ENCODE peak calls at places on chromosomes 2 and 18, in six cellular contexts. K is neuronal stem cell, D is IMR-90, W is trophoblast cell, Z is mesendoderm, P is H9. L is an unnamed sample.
A peak's percentile ranks its signal among the peaks of the same experiment; 100 is the strongest.

GRCh38 chr2:160869411-160869810 is 290.8 kb upstream of the TANK start:
- DNase-seq in K (no peak), P (no peak), W (no peak), Z (no peak), D (peak; percentile 94), L (peak; percentile 86)

GRCh38 chr2:235864746-235865535 is 303.2 kb downstream of the GBX2 start:
- DNase-seq in Z (no peak), K (no peak), D (peak; percentile 13), P (no peak), W (no peak), L (no peak)

GRCh38 chr2:96325038-96325883 is at the start of gene ITPRIPL1:
- DNase-seq in W (no peak), K (no peak), D (no peak), Z (peak; percentile 44), P (peak; percentile 55), L (no peak)

GRCh38 chr2:215862211-215862610 is 151.1 kb downstream of the MREG start:
- DNase-seq in W (no peak), Z (no peak), P (no peak), D (no peak), K (no peak), L (no peak)

GRCh38 chr2:206856474-206856873 is 82.8 kb upstream of the CPO start:
- DNase-seq in W (no peak), K (no peak), P (no peak), D (peak; percentile 50), Z (no peak), L (peak; percentile 31)

GRCh38 chr2:96856776-96857673 is 791 bp downstream of the ANKRD39 start:
- DNase-seq in K (no peak), Z (peak; percentile 54), P (peak; percentile 58), D (no peak), W (no peak), L (peak; percentile 38)

GRCh38 chr18:79950440-79951341 is 762 bp downstream of the SLC66A2 start:
- DNase-seq in K (no peak), W (peak; percentile 43), P (peak; percentile 42), Z (no peak), D (peak; percentile 12), L (peak; percentile 43)

GRCh38 chr2:130890941-130891669 is 54.4 kb downstream of the ARHGEF4 start:
- DNase-seq in Z (no peak), P (no peak), D (no peak), W (no peak), K (no peak), L (no peak)

GRCh38 chr2:118014492-118014824 is 588 bp upstream of the CCDC93 start:
- DNase-seq in D (no peak), Z (no peak), K (no peak), P (no peak), W (no peak), L (no peak)

GRCh38 chr18:23191952-23192662 is 56.8 kb downstream of the CABLES1 start:
- DNase-seq in D (peak; percentile 95), K (no peak), P (no peak), Z (no peak), W (no peak), L (peak; percentile 83)

GRCh38 chr2:218569038-218569431 is 396 bp downstream of the CNOT9 start:
- DNase-seq in W (peak; percentile 69), K (no peak), P (no peak), Z (peak; percentile 72), D (peak; percentile 83), L (peak; percentile 96)

GRCh38 chr2:121993682-121994081 is 238.2 kb downstream of the TSN start:
- DNase-seq in D (no peak), Z (no peak), P (no peak), K (no peak), W (no peak), L (no peak)

GRCh38 chr18:52337286-52337685 is 2.7 kb upstream of the DCC start:
- DNase-seq in K (no peak), P (no peak), Z (no peak), W (no peak), D (peak; percentile 61), L (peak; percentile 70)

GRCh38 chr2:9004338-9005204 is 1.1 kb upstream of the MBOAT2 start:
- DNase-seq in K (no peak), W (peak; percentile 98), D (peak; percentile 36), Z (peak; percentile 96), P (no peak), L (peak; percentile 31)

GRCh38 chr2:26018184-26018716 is 15.6 kb upstream of the RAB10 start:
- DNase-seq in Z (peak; percentile 85), K (no peak), W (peak; percentile 77), P (peak; percentile 79), D (peak; percentile 88), L (peak; percentile 86)

GRCh38 chr2:29628078-29628765 is 293.2 kb downstream of the ALK start:
- DNase-seq in P (no peak), W (no peak), D (peak; percentile 50), K (no peak), Z (no peak), L (no peak)

GRCh38 chr2:104872866-104873688 is 19.2 kb downstream of the POU3F3 start:
- DNase-seq in D (peak; percentile 37), W (peak; percentile 69), Z (peak; percentile 84), P (peak; percentile 78), K (peak; percentile 62), L (peak; percentile 56)

GRCh38 chr18:2471523-2471922 is 99.8 kb downstream of the METTL4 start:
- DNase-seq in W (peak; percentile 9), D (no peak), K (no peak), Z (no peak), P (no peak), L (no peak)

GRCh38 chr2:138531913-138532312 is 30.3 kb downstream of the SPOPL start:
- DNase-seq in D (no peak), Z (peak; percentile 47), P (no peak), W (no peak), K (no peak), L (peak; percentile 75)

GRCh38 chr18:3449702-3450357 is at the start of gene TGIF1:
- DNase-seq in Z (peak; percentile 95), D (peak; percentile 77), W (peak; percentile 83), K (peak; percentile 79), P (peak; percentile 77), L (peak; percentile 86)

GRCh38 chr2:171630812-171631626 is 56.2 kb upstream of the DYNC1I2 start:
- DNase-seq in K (no peak), W (peak; percentile 97), D (no peak), P (no peak), Z (peak; percentile 40), L (no peak)

GRCh38 chr2:9264301-9264700 is 57.7 kb downstream of the ASAP2 start:
- DNase-seq in P (no peak), D (peak; percentile 65), W (no peak), Z (no peak), K (no peak), L (no peak)

GRCh38 chr2:216535454-216535995 is 36.9 kb downstream of the RPL37A start:
- DNase-seq in D (peak; percentile 99), P (no peak), K (no peak), Z (no peak), W (peak; percentile 19), L (peak; percentile 94)

GRCh38 chr2:168521342-168521741 is 65.3 kb downstream of the CERS6 start:
- DNase-seq in W (no peak), K (no peak), P (no peak), D (peak; percentile 21), Z (no peak), L (no peak)

GRCh38 chr2:71578665-71579371 is 125.5 kb downstream of the DYSF start:
- DNase-seq in P (no peak), Z (no peak), K (no peak), W (no peak), D (peak; percentile 7), L (no peak)

GRCh38 chr2:888211-888801 is 62.3 kb upstream of the SNTG2 start:
- DNase-seq in Z (no peak), K (no peak), P (peak; percentile 17), W (no peak), D (no peak), L (no peak)

GRCh38 chr18:7548226-7548625 is 18.9 kb upstream of the PTPRM start:
- DNase-seq in K (no peak), W (no peak), D (no peak), Z (no peak), P (no peak), L (no peak)

GRCh38 chr2:127437781-127438726 is 19.8 kb downstream of the PROC start:
- DNase-seq in W (no peak), D (no peak), Z (peak; percentile 50), K (peak; percentile 32), P (peak; percentile 46), L (no peak)
- H2BK5ac ChIP-seq in W (no peak overlapping the region), D (no peak overlapping the region), Z (no peak overlapping the region), K (no peak overlapping the region), P (no peak overlapping the region), L (no peak overlapping the region)

GRCh38 chr18:60067426-60068210 is 167.8 kb downstream of the PMAIP1 start:
- DNase-seq in W (no peak), P (no peak), Z (peak; percentile 65), D (no peak), K (peak; percentile 69), L (peak; percentile 27)
- H2BK5ac ChIP-seq in W (no peak overlapping the region), P (no peak overlapping the region), Z (peak overlapping the region; percentile 43), D (no peak overlapping the region), K (no peak overlapping the region), L (no peak overlapping the region)

GRCh38 chr2:69565431-69565839 is 78.1 kb downstream of the AAK1 start:
- DNase-seq in W (peak; percentile 83), K (peak; percentile 52), D (no peak), Z (peak; percentile 85), P (peak; percentile 85), L (no peak)
- H2BK5ac ChIP-seq in W (no peak overlapping the region), K (no peak overlapping the region), D (no peak overlapping the region), Z (no peak overlapping the region), P (no peak overlapping the region), L (no peak overlapping the region)

GRCh38 chr2:84674586-84674985 is 158.3 kb downstream of the DNAH6 start:
- DNase-seq in K (no peak), W (no peak), Z (no peak), P (no peak), D (peak; percentile 35), L (no peak)
- H2BK5ac ChIP-seq in K (no peak overlapping the region), W (no peak overlapping the region), Z (no peak overlapping the region), P (no peak overlapping the region), D (no peak overlapping the region), L (no peak overlapping the region)

DNA sequence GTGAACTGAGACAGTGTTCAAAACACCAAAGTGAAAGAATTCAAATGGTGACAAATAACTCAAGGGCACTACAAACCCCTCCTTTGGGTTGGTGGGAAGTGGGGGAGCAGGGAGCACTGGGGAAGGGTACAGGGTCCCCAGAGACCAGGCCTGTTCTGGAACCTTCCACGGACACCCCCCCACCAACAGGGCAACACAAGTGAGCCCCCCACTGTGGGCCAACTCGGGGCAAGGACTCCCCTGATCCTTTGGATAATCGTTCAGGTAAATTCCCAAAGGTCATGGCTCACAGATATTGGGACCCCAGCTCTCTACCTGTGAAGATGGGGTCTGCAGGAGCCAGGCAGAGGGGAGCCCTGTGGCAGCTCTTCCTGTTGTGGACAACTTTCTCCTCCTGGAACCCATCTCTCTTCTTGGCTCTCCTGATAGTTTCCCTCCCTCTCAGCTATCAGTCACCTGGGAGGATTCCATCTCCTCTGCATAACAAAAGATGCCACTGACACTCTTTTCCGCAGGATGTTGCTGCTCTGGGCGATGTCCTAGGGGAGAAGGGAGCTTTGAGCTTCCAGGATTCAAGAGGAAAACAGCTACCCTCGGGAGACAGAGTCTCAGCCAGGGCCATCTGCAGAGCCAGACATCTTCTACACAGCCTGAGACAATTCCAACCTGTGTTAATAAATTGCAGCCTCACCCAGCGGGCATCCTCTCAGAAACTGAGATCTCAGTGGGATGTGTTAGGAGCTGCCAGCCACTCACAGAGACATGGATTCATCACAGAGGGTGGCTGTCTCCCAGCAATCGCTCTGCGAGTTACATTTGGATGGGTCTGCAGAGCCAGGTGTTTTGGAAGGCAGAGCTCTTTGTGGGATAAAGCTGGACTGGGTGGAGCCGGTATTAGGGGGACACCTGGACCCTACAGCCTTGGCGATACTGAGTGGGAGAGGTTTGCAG is 35.4 kb downstream of the MBP start:
- DNase-seq in D (no peak), Z (peak; percentile 89), K (no peak), W (no peak), P (peak; percentile 82), L (no peak)
- H2BK5ac ChIP-seq in D (no peak overlapping the region), Z (peak overlapping the region; percentile 69), K (no peak overlapping the region), W (no peak overlapping the region), P (no peak overlapping the region), L (peak overlapping the region; percentile 24)

L was measured in mesenchymal stem cell.